ENCODE peak calls at places on chromosomes 2 and 18, in five cellular contexts. One of them, this sample, is unnamed.

GRCh38 chr2:27860111-27860510 is 30.1 kb downstream of the RBKS start:
- DNase-seq in HFF-Myc: no peak
- DNase-seq in SK-N-SH: no peak
- DNase-seq in A549: peak; percentile 26
- DNase-seq in fibroblast of the aortic adventitia: peak; percentile 82
- DNase-seq in this sample: no peak

GRCh38 chr2:28598484-28598883 is 102.6 kb downstream of the PLB1 start:
- DNase-seq in HFF-Myc: no peak
- DNase-seq in SK-N-SH: no peak
- DNase-seq in A549: no peak
- DNase-seq in fibroblast of the aortic adventitia: no peak
- DNase-seq in this sample: no peak

GRCh38 chr2:3313845-3314375 is 63.7 kb downstream of the EIPR1 start:
- DNase-seq in HFF-Myc: peak; percentile 10
- DNase-seq in SK-N-SH: peak; percentile 91
- DNase-seq in A549: no peak
- DNase-seq in fibroblast of the aortic adventitia: no peak
- DNase-seq in this sample: no peak

GRCh38 chr2:184463102-184463865 is 135.0 kb upstream of the ZNF804A start:
- DNase-seq in HFF-Myc: no peak
- DNase-seq in SK-N-SH: no peak
- DNase-seq in A549: no peak
- DNase-seq in fibroblast of the aortic adventitia: no peak
- DNase-seq in this sample: no peak

GRCh38 chr2:191038241-191038725 is 24.3 kb upstream of the STAT1 start:
- DNase-seq in HFF-Myc: peak; percentile 82
- DNase-seq in SK-N-SH: no peak
- DNase-seq in A549: peak; percentile 68
- DNase-seq in fibroblast of the aortic adventitia: peak; percentile 60
- DNase-seq in this sample: peak; percentile 73

GRCh38 chr2:233473878-233474277 is 92.7 kb downstream of the USP40 start:
- DNase-seq in HFF-Myc: no peak
- DNase-seq in SK-N-SH: no peak
- DNase-seq in A549: no peak
- DNase-seq in fibroblast of the aortic adventitia: no peak
- DNase-seq in this sample: no peak

GRCh38 chr2:38245114-38245641 is 131.9 kb downstream of the ATL2 start:
- DNase-seq in HFF-Myc: no peak
- DNase-seq in SK-N-SH: no peak
- DNase-seq in A549: no peak
- DNase-seq in fibroblast of the aortic adventitia: no peak
- DNase-seq in this sample: peak; percentile 17

GRCh38 chr2:164620873-164621760 is at the start of gene GRB14:
- DNase-seq in HFF-Myc: no peak
- DNase-seq in SK-N-SH: peak; percentile 90
- DNase-seq in A549: peak; percentile 76
- DNase-seq in fibroblast of the aortic adventitia: peak; percentile 36
- DNase-seq in this sample: no peak

GRCh38 chr18:42053188-42053781 is 98.3 kb downstream of the PIK3C3 start:
- DNase-seq in HFF-Myc: peak; percentile 26
- DNase-seq in SK-N-SH: peak; percentile 36
- DNase-seq in A549: peak; percentile 33
- DNase-seq in fibroblast of the aortic adventitia: peak; percentile 80
- DNase-seq in this sample: peak; percentile 69

GRCh38 chr18:34592961-34593382 is 117.1 kb upstream of the DTNA start:
- DNase-seq in HFF-Myc: no peak
- DNase-seq in SK-N-SH: no peak
- DNase-seq in A549: no peak
- DNase-seq in fibroblast of the aortic adventitia: peak; percentile 73
- DNase-seq in this sample: no peak

GRCh38 chr2:45889053-45889452 is 237.6 kb downstream of the PRKCE start:
- DNase-seq in HFF-Myc: no peak
- DNase-seq in SK-N-SH: no peak
- DNase-seq in A549: peak; percentile 18
- DNase-seq in fibroblast of the aortic adventitia: no peak
- DNase-seq in this sample: peak; percentile 69

GRCh38 chr2:4803396-4803795 is 888.8 kb upstream of the SOX11 start:
- DNase-seq in HFF-Myc: no peak
- DNase-seq in SK-N-SH: no peak
- DNase-seq in A549: no peak
- DNase-seq in fibroblast of the aortic adventitia: no peak
- DNase-seq in this sample: no peak

GRCh38 chr2:25851740-25852503 is 26.4 kb downstream of the ASXL2 start:
- DNase-seq in HFF-Myc: peak; percentile 56
- DNase-seq in SK-N-SH: peak; percentile 63
- DNase-seq in A549: peak; percentile 87
- DNase-seq in fibroblast of the aortic adventitia: peak; percentile 93
- DNase-seq in this sample: peak; percentile 79

GRCh38 chr2:106189325-106189724 is 4.8 kb downstream of the UXS1 start:
- DNase-seq in HFF-Myc: no peak
- DNase-seq in SK-N-SH: no peak
- DNase-seq in A549: no peak
- DNase-seq in fibroblast of the aortic adventitia: no peak
- DNase-seq in this sample: peak; percentile 25

GRCh38 chr18:42706618-42707017 is 408.9 kb downstream of the RIT2 start:
- DNase-seq in HFF-Myc: no peak
- DNase-seq in SK-N-SH: no peak
- DNase-seq in A549: peak; percentile 1
- DNase-seq in fibroblast of the aortic adventitia: peak; percentile 4
- DNase-seq in this sample: peak; percentile 0

GRCh38 chr2:218400167-218400929 is 680 bp downstream of the CTDSP1 start:
- DNase-seq in HFF-Myc: no peak
- DNase-seq in SK-N-SH: peak; percentile 81
- DNase-seq in A549: no peak
- DNase-seq in fibroblast of the aortic adventitia: no peak
- DNase-seq in this sample: no peak

GRCh38 chr2:77721593-77721992 is 199.4 kb upstream of the LRRTM4 start:
- DNase-seq in HFF-Myc: no peak
- DNase-seq in SK-N-SH: no peak
- DNase-seq in A549: no peak
- DNase-seq in fibroblast of the aortic adventitia: no peak
- DNase-seq in this sample: no peak

GRCh38 chr2:121019756-121020155 is 265.2 kb downstream of the TFCP2L1 start:
- DNase-seq in HFF-Myc: no peak
- DNase-seq in SK-N-SH: no peak
- DNase-seq in A549: no peak
- DNase-seq in fibroblast of the aortic adventitia: no peak
- DNase-seq in this sample: no peak

GRCh38 chr2:227607969-227608368 is 6.7 kb downstream of the SCYGR3 start:
- DNase-seq in HFF-Myc: no peak
- DNase-seq in SK-N-SH: no peak
- DNase-seq in A549: no peak
- DNase-seq in fibroblast of the aortic adventitia: peak; percentile 20
- DNase-seq in this sample: no peak

GRCh38 chr2:224311226-224311625 is 90.7 kb downstream of the FAM124B start:
- DNase-seq in HFF-Myc: peak; percentile 10
- DNase-seq in SK-N-SH: no peak
- DNase-seq in A549: no peak
- DNase-seq in fibroblast of the aortic adventitia: peak; percentile 8
- DNase-seq in this sample: no peak

GRCh38 chr2:225510794-225511193 is 111.3 kb downstream of the NYAP2 start:
- DNase-seq in HFF-Myc: no peak
- DNase-seq in SK-N-SH: no peak
- DNase-seq in A549: no peak
- DNase-seq in fibroblast of the aortic adventitia: no peak
- DNase-seq in this sample: no peak

GRCh38 chr2:128396500-128396891 is 77.8 kb upstream of the HS6ST1 start:
- DNase-seq in HFF-Myc: no peak
- DNase-seq in SK-N-SH: peak; percentile 81
- DNase-seq in A549: no peak
- DNase-seq in fibroblast of the aortic adventitia: no peak
- DNase-seq in this sample: no peak

GRCh38 chr2:42809131-42809875 is 16.9 kb upstream of the HAAO start:
- DNase-seq in HFF-Myc: no peak
- DNase-seq in SK-N-SH: peak; percentile 40
- DNase-seq in A549: no peak
- DNase-seq in fibroblast of the aortic adventitia: no peak
- DNase-seq in this sample: no peak

GRCh38 chr2:109715302-109715937 is 78.7 kb upstream of the RGPD5 start:
- DNase-seq in HFF-Myc: no peak
- DNase-seq in SK-N-SH: no peak
- DNase-seq in A549: peak; percentile 48
- DNase-seq in fibroblast of the aortic adventitia: peak; percentile 28
- DNase-seq in this sample: peak; percentile 29

GRCh38 chr2:109117780-109118179 is 11.2 kb upstream of the SH3RF3 start:
- DNase-seq in HFF-Myc: no peak
- DNase-seq in SK-N-SH: no peak
- DNase-seq in A549: no peak
- DNase-seq in fibroblast of the aortic adventitia: no peak
- DNase-seq in this sample: no peak

GRCh38 chr2:215693269-215693998 is 257.6 kb upstream of the FN1 start:
- DNase-seq in HFF-Myc: no peak
- DNase-seq in SK-N-SH: no peak
- DNase-seq in A549: peak; percentile 45
- DNase-seq in fibroblast of the aortic adventitia: peak; percentile 93
- DNase-seq in this sample: no peak

GRCh38 chr2:126946323-126947089 is 47.8 kb downstream of the TEX51 start:
- DNase-seq in HFF-Myc: peak; percentile 12
- DNase-seq in SK-N-SH: peak; percentile 84
- DNase-seq in A549: no peak
- DNase-seq in fibroblast of the aortic adventitia: no peak
- DNase-seq in this sample: no peak

GRCh38 chr2:134852518-134852917 is 14.1 kb downstream of the ACMSD start:
- DNase-seq in HFF-Myc: no peak
- DNase-seq in SK-N-SH: no peak
- DNase-seq in A549: no peak
- DNase-seq in fibroblast of the aortic adventitia: peak; percentile 5
- DNase-seq in this sample: no peak

GRCh38 chr2:240789501-240790369 is 30.3 kb downstream of the KIF1A start:
- DNase-seq in HFF-Myc: no peak
- DNase-seq in SK-N-SH: no peak
- DNase-seq in A549: no peak
- DNase-seq in fibroblast of the aortic adventitia: no peak
- DNase-seq in this sample: peak; percentile 28
- TF ChIP-seq CTCF in HFF-Myc: no peak
- TF ChIP-seq CTCF in SK-N-SH: no peak
- TF ChIP-seq CTCF in A549: no peak
- TF ChIP-seq CTCF in fibroblast of the aortic adventitia: no peak
- TF ChIP-seq CTCF in this sample: no peak

DNA sequence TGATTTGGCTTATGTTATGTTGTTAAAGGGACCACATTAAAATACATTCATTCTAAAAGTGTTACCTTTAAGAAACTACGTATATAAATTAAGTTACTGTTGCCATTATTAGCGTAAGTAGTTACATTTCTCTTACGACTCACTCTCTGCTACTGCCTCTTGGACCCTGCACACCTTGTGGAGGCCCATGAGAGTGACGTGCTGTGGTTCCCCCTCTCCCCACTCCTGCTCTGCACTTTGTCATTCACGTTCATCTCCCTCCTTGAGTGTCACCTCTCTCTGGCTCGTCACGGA is 830 bp upstream of the MERTK start:
- DNase-seq in HFF-Myc: no peak
- DNase-seq in SK-N-SH: no peak
- DNase-seq in A549: no peak
- DNase-seq in fibroblast of the aortic adventitia: no peak
- DNase-seq in this sample: no peak
- TF ChIP-seq CTCF in HFF-Myc: no peak
- TF ChIP-seq CTCF in SK-N-SH: no peak
- TF ChIP-seq CTCF in A549: no peak
- TF ChIP-seq CTCF in fibroblast of the aortic adventitia: no peak
- TF ChIP-seq CTCF in this sample: no peak

GRCh38 chr2:10172033-10172865 is 49.7 kb downstream of the RRM2 start:
- DNase-seq in HFF-Myc: no peak
- DNase-seq in SK-N-SH: peak; percentile 61
- DNase-seq in A549: no peak
- DNase-seq in fibroblast of the aortic adventitia: no peak
- DNase-seq in this sample: no peak
- TF ChIP-seq CTCF in HFF-Myc: no peak
- TF ChIP-seq CTCF in SK-N-SH: no peak
- TF ChIP-seq CTCF in A549: no peak
- TF ChIP-seq CTCF in fibroblast of the aortic adventitia: no peak
- TF ChIP-seq CTCF in this sample: no peak

GRCh38 chr2:241949736-241950412 is 80.3 kb downstream of the RTP5 start:
- DNase-seq in HFF-Myc: no peak
- DNase-seq in SK-N-SH: no peak
- DNase-seq in A549: no peak
- DNase-seq in fibroblast of the aortic adventitia: no peak
- DNase-seq in this sample: no peak

GRCh38 chr2:241950413-241950863 is 80.9 kb downstream of the RTP5 start:
- DNase-seq in HFF-Myc: no peak
- DNase-seq in SK-N-SH: no peak
- DNase-seq in A549: no peak
- DNase-seq in fibroblast of the aortic adventitia: no peak
- DNase-seq in this sample: no peak

GRCh38 chr2:241947876-241948275 is 78.3 kb downstream of the RTP5 start:
- DNase-seq in HFF-Myc: no peak
- DNase-seq in SK-N-SH: no peak
- DNase-seq in A549: no peak
- DNase-seq in fibroblast of the aortic adventitia: no peak
- DNase-seq in this sample: no peak

GRCh38 chr2:241948299-241948897 is 78.9 kb downstream of the RTP5 start:
- DNase-seq in HFF-Myc: no peak
- DNase-seq in SK-N-SH: no peak
- DNase-seq in A549: no peak
- DNase-seq in fibroblast of the aortic adventitia: no peak
- DNase-seq in this sample: no peak

GRCh38 chr2:241948901-241949735 is 79.6 kb downstream of the RTP5 start:
- DNase-seq in HFF-Myc: no peak
- DNase-seq in SK-N-SH: no peak
- DNase-seq in A549: no peak
- DNase-seq in fibroblast of the aortic adventitia: no peak
- DNase-seq in this sample: no peak
- TF ChIP-seq CTCF in HFF-Myc: no peak
- TF ChIP-seq CTCF in SK-N-SH: no peak
- TF ChIP-seq CTCF in A549: no peak
- TF ChIP-seq CTCF in fibroblast of the aortic adventitia: no peak
- TF ChIP-seq CTCF in this sample: no peak

GRCh38 chr2:200258881-200259576 is 47.5 kb upstream of the SPATS2L start:
- DNase-seq in HFF-Myc: no peak
- DNase-seq in SK-N-SH: no peak
- DNase-seq in A549: no peak
- DNase-seq in fibroblast of the aortic adventitia: peak; percentile 12
- DNase-seq in this sample: no peak
- TF ChIP-seq CTCF in HFF-Myc: no peak
- TF ChIP-seq CTCF in SK-N-SH: no peak
- TF ChIP-seq CTCF in A549: no peak
- TF ChIP-seq CTCF in fibroblast of the aortic adventitia: no peak
- TF ChIP-seq CTCF in this sample: no peak

GRCh38 chr2:16744521-16744920 is 78.9 kb upstream of the CYRIA start:
- DNase-seq in HFF-Myc: no peak
- DNase-seq in SK-N-SH: no peak
- DNase-seq in A549: no peak
- DNase-seq in fibroblast of the aortic adventitia: no peak
- DNase-seq in this sample: no peak
- TF ChIP-seq CTCF in HFF-Myc: no peak
- TF ChIP-seq CTCF in SK-N-SH: no peak
- TF ChIP-seq CTCF in A549: no peak
- TF ChIP-seq CTCF in fibroblast of the aortic adventitia: no peak
- TF ChIP-seq CTCF in this sample: no peak

This sample was measured in GM12865.